ENCODE peak calls at places on chromosomes 7 and 10, in eight cellular contexts. One of them, this sample, is unnamed.

GRCh38 chr10:63414481-63415260 is 51.1 kb downstream of the JMJD1C start:
- DNase-seq in activated naive CD4-positive, alpha-beta T cell treated with anti-CD3 and anti-CD28 coated beads, Interleukin-2, amount 10 ng/mL, durations not matched to agents 7 days and 5 days: no peak
- DNase-seq in GM06990: no peak
- DNase-seq in AG08395: no peak
- DNase-seq in lower lobe of right lung: no peak
- DNase-seq in MCF 10A: no peak
- DNase-seq in GM19239: no peak
- DNase-seq in amniotic epithelial cell: no peak
- DNase-seq in this sample: peak; percentile 25

GRCh38 chr7:142711722-142712616 is 37.3 kb upstream of the PRSS1 start:
- DNase-seq in activated naive CD4-positive, alpha-beta T cell treated with anti-CD3 and anti-CD28 coated beads, Interleukin-2, amount 10 ng/mL, durations not matched to agents 7 days and 5 days: peak; percentile 42
- DNase-seq in GM06990: no peak
- DNase-seq in AG08395: peak; percentile 43
- DNase-seq in lower lobe of right lung: no peak
- DNase-seq in MCF 10A: peak; percentile 40
- DNase-seq in GM19239: peak; percentile 10
- DNase-seq in amniotic epithelial cell: peak; percentile 19
- DNase-seq in this sample: peak; percentile 36

GRCh38 chr10:76274933-76275332 is 843.5 kb downstream of the LRMDA start:
- DNase-seq in activated naive CD4-positive, alpha-beta T cell treated with anti-CD3 and anti-CD28 coated beads, Interleukin-2, amount 10 ng/mL, durations not matched to agents 7 days and 5 days: no peak
- DNase-seq in GM06990: no peak
- DNase-seq in AG08395: no peak
- DNase-seq in lower lobe of right lung: no peak
- DNase-seq in MCF 10A: no peak
- DNase-seq in GM19239: no peak
- DNase-seq in amniotic epithelial cell: no peak
- DNase-seq in this sample: no peak

GRCh38 chr10:102660891-102661613 is 16.8 kb downstream of the TRIM8 start:
- DNase-seq in activated naive CD4-positive, alpha-beta T cell treated with anti-CD3 and anti-CD28 coated beads, Interleukin-2, amount 10 ng/mL, durations not matched to agents 7 days and 5 days: peak; percentile 80
- DNase-seq in GM06990: peak; percentile 90
- DNase-seq in AG08395: peak; percentile 69
- DNase-seq in lower lobe of right lung: peak; percentile 80
- DNase-seq in MCF 10A: no peak
- DNase-seq in GM19239: peak; percentile 93
- DNase-seq in amniotic epithelial cell: no peak
- DNase-seq in this sample: peak; percentile 87

GRCh38 chr7:111987115-111987826 is 218.9 kb downstream of the DOCK4 start:
- DNase-seq in activated naive CD4-positive, alpha-beta T cell treated with anti-CD3 and anti-CD28 coated beads, Interleukin-2, amount 10 ng/mL, durations not matched to agents 7 days and 5 days: no peak
- DNase-seq in GM06990: no peak
- DNase-seq in AG08395: peak; percentile 9
- DNase-seq in lower lobe of right lung: no peak
- DNase-seq in MCF 10A: peak; percentile 42
- DNase-seq in GM19239: no peak
- DNase-seq in amniotic epithelial cell: peak; percentile 86
- DNase-seq in this sample: peak; percentile 63

GRCh38 chr10:59131673-59132072 is 44.8 kb upstream of the PHYHIPL start:
- DNase-seq in activated naive CD4-positive, alpha-beta T cell treated with anti-CD3 and anti-CD28 coated beads, Interleukin-2, amount 10 ng/mL, durations not matched to agents 7 days and 5 days: no peak
- DNase-seq in GM06990: no peak
- DNase-seq in AG08395: no peak
- DNase-seq in lower lobe of right lung: no peak
- DNase-seq in MCF 10A: no peak
- DNase-seq in GM19239: no peak
- DNase-seq in amniotic epithelial cell: no peak
- DNase-seq in this sample: no peak

GRCh38 chr10:93591065-93591808 is 9.8 kb downstream of the RBP4 start:
- DNase-seq in activated naive CD4-positive, alpha-beta T cell treated with anti-CD3 and anti-CD28 coated beads, Interleukin-2, amount 10 ng/mL, durations not matched to agents 7 days and 5 days: no peak
- DNase-seq in GM06990: no peak
- DNase-seq in AG08395: no peak
- DNase-seq in lower lobe of right lung: peak; percentile 58
- DNase-seq in MCF 10A: no peak
- DNase-seq in GM19239: no peak
- DNase-seq in amniotic epithelial cell: no peak
- DNase-seq in this sample: no peak

GRCh38 chr7:92730808-92731207 is 105.6 kb downstream of the CDK6 start:
- DNase-seq in activated naive CD4-positive, alpha-beta T cell treated with anti-CD3 and anti-CD28 coated beads, Interleukin-2, amount 10 ng/mL, durations not matched to agents 7 days and 5 days: no peak
- DNase-seq in GM06990: no peak
- DNase-seq in AG08395: no peak
- DNase-seq in lower lobe of right lung: no peak
- DNase-seq in MCF 10A: peak; percentile 23
- DNase-seq in GM19239: no peak
- DNase-seq in amniotic epithelial cell: no peak
- DNase-seq in this sample: no peak

GRCh38 chr7:64544010-64544409 is 18.9 kb downstream of the ZNF680 start:
- DNase-seq in activated naive CD4-positive, alpha-beta T cell treated with anti-CD3 and anti-CD28 coated beads, Interleukin-2, amount 10 ng/mL, durations not matched to agents 7 days and 5 days: no peak
- DNase-seq in GM06990: no peak
- DNase-seq in AG08395: no peak
- DNase-seq in lower lobe of right lung: no peak
- DNase-seq in MCF 10A: no peak
- DNase-seq in GM19239: no peak
- DNase-seq in amniotic epithelial cell: peak; percentile 24
- DNase-seq in this sample: no peak

GRCh38 chr7:129091484-129092002 is 36.6 kb upstream of the TNPO3 start:
- DNase-seq in activated naive CD4-positive, alpha-beta T cell treated with anti-CD3 and anti-CD28 coated beads, Interleukin-2, amount 10 ng/mL, durations not matched to agents 7 days and 5 days: peak; percentile 92
- DNase-seq in GM06990: peak; percentile 82
- DNase-seq in AG08395: peak; percentile 85
- DNase-seq in lower lobe of right lung: peak; percentile 86
- DNase-seq in MCF 10A: peak; percentile 82
- DNase-seq in GM19239: peak; percentile 57
- DNase-seq in amniotic epithelial cell: peak; percentile 72
- DNase-seq in this sample: peak; percentile 58

GRCh38 chr7:116786791-116787443 is 75.5 kb upstream of the CAPZA2 start:
- DNase-seq in activated naive CD4-positive, alpha-beta T cell treated with anti-CD3 and anti-CD28 coated beads, Interleukin-2, amount 10 ng/mL, durations not matched to agents 7 days and 5 days: peak; percentile 24
- DNase-seq in GM06990: peak; percentile 8
- DNase-seq in AG08395: peak; percentile 39
- DNase-seq in lower lobe of right lung: no peak
- DNase-seq in MCF 10A: peak; percentile 55
- DNase-seq in GM19239: peak; percentile 66
- DNase-seq in amniotic epithelial cell: peak; percentile 47
- DNase-seq in this sample: peak; percentile 40

GRCh38 chr7:103637726-103638125 is 191.7 kb upstream of the SLC26A5 start:
- DNase-seq in activated naive CD4-positive, alpha-beta T cell treated with anti-CD3 and anti-CD28 coated beads, Interleukin-2, amount 10 ng/mL, durations not matched to agents 7 days and 5 days: no peak
- DNase-seq in GM06990: no peak
- DNase-seq in AG08395: no peak
- DNase-seq in lower lobe of right lung: no peak
- DNase-seq in MCF 10A: no peak
- DNase-seq in GM19239: no peak
- DNase-seq in amniotic epithelial cell: no peak
- DNase-seq in this sample: no peak

GRCh38 chr10:121063744-121064143 is 212.6 kb downstream of the WDR11 start:
- DNase-seq in activated naive CD4-positive, alpha-beta T cell treated with anti-CD3 and anti-CD28 coated beads, Interleukin-2, amount 10 ng/mL, durations not matched to agents 7 days and 5 days: no peak
- DNase-seq in GM06990: no peak
- DNase-seq in AG08395: no peak
- DNase-seq in lower lobe of right lung: no peak
- DNase-seq in MCF 10A: no peak
- DNase-seq in GM19239: no peak
- DNase-seq in amniotic epithelial cell: no peak
- DNase-seq in this sample: no peak

GRCh38 chr10:131584286-131584685 is 272.8 kb upstream of the TCERG1L start:
- DNase-seq in activated naive CD4-positive, alpha-beta T cell treated with anti-CD3 and anti-CD28 coated beads, Interleukin-2, amount 10 ng/mL, durations not matched to agents 7 days and 5 days: no peak
- DNase-seq in GM06990: no peak
- DNase-seq in AG08395: no peak
- DNase-seq in lower lobe of right lung: no peak
- DNase-seq in MCF 10A: no peak
- DNase-seq in GM19239: no peak
- DNase-seq in amniotic epithelial cell: no peak
- DNase-seq in this sample: no peak

GRCh38 chr7:134327896-134328295 is 11.2 kb upstream of the SLC35B4 start:
- DNase-seq in activated naive CD4-positive, alpha-beta T cell treated with anti-CD3 and anti-CD28 coated beads, Interleukin-2, amount 10 ng/mL, durations not matched to agents 7 days and 5 days: peak; percentile 73
- DNase-seq in GM06990: peak; percentile 29
- DNase-seq in AG08395: peak; percentile 50
- DNase-seq in lower lobe of right lung: no peak
- DNase-seq in MCF 10A: peak; percentile 59
- DNase-seq in GM19239: peak; percentile 31
- DNase-seq in amniotic epithelial cell: peak; percentile 28
- DNase-seq in this sample: peak; percentile 59

GRCh38 chr7:29987821-29988317 is 1.7 kb downstream of the SCRN1 start:
- DNase-seq in activated naive CD4-positive, alpha-beta T cell treated with anti-CD3 and anti-CD28 coated beads, Interleukin-2, amount 10 ng/mL, durations not matched to agents 7 days and 5 days: no peak
- DNase-seq in GM06990: peak; percentile 55
- DNase-seq in AG08395: peak; percentile 84
- DNase-seq in lower lobe of right lung: no peak
- DNase-seq in MCF 10A: peak; percentile 70
- DNase-seq in GM19239: no peak
- DNase-seq in amniotic epithelial cell: peak; percentile 86
- DNase-seq in this sample: peak; percentile 88

This sample was measured in fibroblast of villous mesenchyme.